ENCODE peak calls at places on chromosomes 3 and 15, in ten cellular contexts. G is ELR; A is GM04503; R is T-helper 1 cell; W is stimulated activated CD4-positive, alpha-beta T cell treated with anti-CD3 and anti-CD28 coated beads, Interleukin-4, amount 100 ng/mL, for 1 hour; T is naive thymus-derived CD8-positive, alpha-beta T cell; U is epithelial cell of proximal tubule; J is endothelial cell; H is AG04450; D is AG04449. Q is an unnamed sample.
A peak's percentile ranks its signal among the peaks of the same experiment; 100 is the strongest.

GRCh38 chr15:56369234-56369633 is 4.0 kb downstream of the TEX9 start:
- DNase-seq in G (no peak), A (no peak), R (no peak), W (no peak), T (no peak), U (no peak), J (no peak), H (no peak), D (no peak), Q (no peak)

GRCh38 chr15:64754663-64755426 is 20.5 kb downstream of the RBPMS2 start:
- DNase-seq in G (no peak), A (no peak), R (no peak), W (no peak), T (no peak), U (no peak), J (no peak), H (no peak), D (no peak), Q (no peak)

GRCh38 chr15:40308844-40309189 is 1.1 kb upstream of the PLCB2 start:
- DNase-seq in G (no peak), A (no peak), R (no peak), W (peak; percentile 22), T (no peak), U (no peak), J (no peak), H (no peak), D (no peak), Q (no peak)

GRCh38 chr3:19540464-19540863 is 392.2 kb downstream of the KCNH8 start:
- DNase-seq in G (no peak), A (no peak), R (no peak), W (no peak), T (no peak), U (no peak), J (no peak), H (no peak), D (no peak), Q (no peak)

GRCh38 chr3:65871305-65872141 is 167.2 kb downstream of the MAGI1 start:
- DNase-seq in G (no peak), A (no peak), R (no peak), W (no peak), T (no peak), U (peak; percentile 81), J (no peak), H (no peak), D (no peak), Q (no peak)

GRCh38 chr15:39273805-39274411 is 307.0 kb upstream of the THBS1 start:
- DNase-seq in G (no peak), A (no peak), R (no peak), W (no peak), T (no peak), U (no peak), J (no peak), H (no peak), D (no peak), Q (no peak)

GRCh38 chr15:95326689-95327525 is 1003.6 kb upstream of the NR2F2 start:
- DNase-seq in G (no peak), A (no peak), R (no peak), W (no peak), T (no peak), U (no peak), J (peak; percentile 15), H (no peak), D (no peak), Q (no peak)

GRCh38 chr3:105944721-105945120 is 75.9 kb upstream of the CBLB start:
- DNase-seq in G (peak; percentile 92), A (peak; percentile 41), R (no peak), W (no peak), T (no peak), U (no peak), J (no peak), H (peak; percentile 29), D (no peak), Q (no peak)

GRCh38 chr3:104460477-104461406 is 906.0 kb upstream of the ALCAM start:
- DNase-seq in G (peak; percentile 47), A (peak; percentile 33), R (no peak), W (no peak), T (no peak), U (peak; percentile 44), J (no peak), H (peak; percentile 7), D (peak; percentile 49), Q (no peak)

GRCh38 chr3:11556851-11557644 is 86.7 kb downstream of the VGLL4 start:
- DNase-seq in G (no peak), A (no peak), R (no peak), W (no peak), T (no peak), U (no peak), J (no peak), H (peak; percentile 61), D (peak; percentile 49), Q (no peak)

Q was measured in NCI-H1436.